ENCODE peak calls at places on chromosomes 16 and 17, in eight cellular contexts. Y is OCI-M1; Z is GM10248; O is GM04503; R is effector CD4-positive, alpha-beta T cell; P is activated gamma-delta T cell treated with Interleukin-2 at 50 U/mL for 16 hours; M is COR-L47; D is stimulated activated CD8-positive, alpha-beta memory T cell treated with anti-CD3 and anti-CD28 coated beads, Interleukin-4, amount 100 ng/mL, for 1 hour. Q is an unnamed sample.
A peak's percentile ranks its signal among the peaks of the same experiment; 100 is the strongest.

GRCh38 chr17:76808326-76808725 is 59.9 kb upstream of the MGAT5B start:
- DNase-seq in P (no peak), Z (no peak), R (no peak), Y (no peak), M (no peak), O (no peak), D (no peak), Q (no peak)

GRCh38 chr16:70573451-70574121 is 50.0 kb downstream of the SF3B3 start:
- DNase-seq in R (no peak), P (no peak), M (no peak), D (no peak), Y (no peak), O (peak; percentile 49), Z (no peak), Q (no peak)

GRCh38 chr17:48745381-48746275 is 17.1 kb upstream of the HOXB13 start:
- DNase-seq in Y (no peak), M (peak; percentile 42), O (no peak), P (no peak), R (no peak), Z (no peak), D (no peak), Q (no peak)

GRCh38 chr17:64216385-64217248 is 46.4 kb downstream of the TEX2 start:
- DNase-seq in R (no peak), Y (peak; percentile 33), O (no peak), P (no peak), M (no peak), D (no peak), Z (peak; percentile 73), Q (no peak)

GRCh38 chr17:14334919-14335318 is 34.0 kb downstream of the HS3ST3B1 start:
- DNase-seq in P (no peak), R (no peak), O (no peak), Z (no peak), D (no peak), Y (peak; percentile 82), M (no peak), Q (no peak)

GRCh38 chr17:47224971-47225370 is 15.8 kb downstream of the MYL4 start:
- DNase-seq in Y (peak; percentile 54), Z (no peak), P (no peak), O (no peak), R (no peak), M (no peak), D (no peak), Q (no peak)

GRCh38 chr17:77178586-77178985 is 37.8 kb downstream of the SEC14L1 start:
- DNase-seq in Y (no peak), Z (no peak), P (no peak), R (no peak), O (no peak), D (no peak), M (no peak), Q (no peak)

GRCh38 chr17:40415390-40415789 is 2.3 kb downstream of the TOP2A start:
- DNase-seq in O (no peak), M (peak; percentile 14), R (no peak), Z (peak; percentile 56), D (no peak), Y (peak; percentile 60), P (no peak), Q (peak; percentile 10)

GRCh38 chr16:50584033-50584722 is 36.0 kb downstream of the NKD1 start:
- DNase-seq in Y (peak; percentile 80), D (no peak), P (no peak), R (no peak), M (no peak), Z (peak; percentile 58), O (no peak), Q (no peak)

GRCh38 chr17:81859906-81860755 is at the start of gene P4HB:
- DNase-seq in R (no peak), O (no peak), Y (no peak), P (no peak), M (no peak), D (no peak), Z (no peak), Q (no peak)

GRCh38 chr17:77604301-77605031 is 354.0 kb upstream of the TNRC6C start:
- DNase-seq in Y (no peak), P (no peak), Z (no peak), O (no peak), D (no peak), M (no peak), R (no peak), Q (no peak)

GRCh38 chr16:55623640-55624039 is 32.1 kb upstream of the SLC6A2 start:
- DNase-seq in R (no peak), M (no peak), O (no peak), Z (no peak), P (no peak), Y (no peak), D (no peak), Q (no peak)

GRCh38 chr17:37481001-37481665 is 8.6 kb upstream of the DUSP14 start:
- DNase-seq in R (no peak), Y (no peak), D (no peak), Z (no peak), P (no peak), M (no peak), O (no peak), Q (no peak)

GRCh38 chr16:17211797-17212196 is 259.0 kb downstream of the XYLT1 start:
- DNase-seq in M (no peak), O (no peak), R (no peak), Y (no peak), P (peak; percentile 12), D (no peak), Z (no peak), Q (no peak)

GRCh38 chr17:72502111-72502939 is 381.5 kb downstream of the SOX9 start:
- DNase-seq in R (no peak), D (no peak), Z (no peak), Y (no peak), P (no peak), M (no peak), O (no peak), Q (no peak)

GRCh38 chr16:1072526-1073261 is at the start of gene SSTR5:
- DNase-seq in M (no peak), P (no peak), O (no peak), Z (no peak), D (no peak), R (no peak), Y (no peak), Q (no peak)

GRCh38 chr17:33200587-33200986 is 92.5 kb downstream of the ASIC2 start:
- DNase-seq in O (no peak), M (no peak), D (no peak), Y (no peak), R (no peak), Z (no peak), P (no peak), Q (no peak)

GRCh38 chr16:17397499-17397891 is 73.3 kb downstream of the XYLT1 start:
- DNase-seq in D (no peak), M (no peak), R (peak; percentile 21), Z (no peak), O (no peak), P (no peak), Y (no peak), Q (no peak)

GRCh38 chr17:81821603-81822311 is 11.3 kb downstream of the MCRIP1 start:
- DNase-seq in Z (no peak), D (no peak), Y (peak; percentile 95), P (no peak), O (no peak), M (peak; percentile 90), R (no peak), Q (no peak)

GRCh38 chr17:44770526-44770925 is 11.7 kb downstream of the ADAM11 start:
- DNase-seq in P (no peak), R (no peak), D (no peak), Y (no peak), M (no peak), Z (no peak), O (no peak), Q (no peak)

GRCh38 chr17:44222112-44222869 is 2.8 kb upstream of the UBTF start:
- DNase-seq in Y (peak; percentile 80), O (no peak), Z (peak; percentile 75), R (peak; percentile 27), D (no peak), P (peak; percentile 37), M (peak; percentile 85), Q (no peak)

GRCh38 chr17:36937961-36938565 is 788 bp downstream of the LHX1 start:
- DNase-seq in R (no peak), O (no peak), Y (no peak), D (no peak), Z (peak; percentile 56), P (no peak), M (no peak), Q (no peak)

GRCh38 chr17:75011788-75012319 is 616 bp upstream of the MRPL58 start:
- DNase-seq in Z (no peak), O (no peak), R (no peak), P (no peak), Y (no peak), M (peak; percentile 41), D (no peak), Q (no peak)

GRCh38 chr17:82000803-82001649 is 21.7 kb downstream of the CENPX start:
- DNase-seq in P (no peak), D (no peak), M (no peak), O (no peak), R (no peak), Z (no peak), Y (no peak), Q (no peak)

GRCh38 chr17:4908711-4909496 is 6.0 kb upstream of the CHRNE start:
- DNase-seq in M (peak; percentile 46), P (peak; percentile 75), D (no peak), R (peak; percentile 44), O (peak; percentile 81), Y (peak; percentile 96), Z (peak; percentile 87), Q (peak; percentile 27)

GRCh38 chr16:85620403-85620802 is 7.3 kb downstream of the GSE1 start:
- DNase-seq in P (no peak), Z (no peak), M (no peak), Y (no peak), D (no peak), O (no peak), R (no peak), Q (no peak)

GRCh38 chr16:11439790-11440656 is 94.8 kb downstream of the RMI2 start:
- DNase-seq in M (no peak), Y (no peak), P (no peak), Z (no peak), O (no peak), D (no peak), R (no peak), Q (no peak)

GRCh38 chr17:44661835-44662234 is 5.6 kb downstream of the MEIOC start:
- DNase-seq in M (no peak), Y (no peak), P (no peak), R (no peak), O (no peak), Z (no peak), D (no peak), Q (no peak)

GRCh38 chr17:61251939-61252865 is 147.4 kb upstream of the TBX2 start:
- DNase-seq in Z (no peak), M (no peak), P (no peak), R (no peak), D (no peak), Y (no peak), O (peak; percentile 75), Q (peak; percentile 96)

Q was measured in SIG-M5.